ENCODE peak calls at places on chromosomes 3 and 15, in five cellular contexts. O, T, G, E and F are unnamed samples.

GRCh38 chr15:29103825-29104565 is 165.6 kb downstream of the NSMCE3 start:
- DNase-seq in G (peak; percentile 45), O (peak; percentile 83), T (peak; percentile 68), E (peak; percentile 91), F (peak; percentile 83)

GRCh38 chr3:14799146-14799545 is 19.6 kb upstream of the FGD5 start:
- DNase-seq in G (no peak), T (no peak), E (no peak), O (no peak), F (no peak)

GRCh38 chr3:162122405-162122804 is 625.8 kb downstream of the OTOL1 start:
- DNase-seq in G (no peak), T (peak; percentile 35), O (peak; percentile 35), E (no peak), F (no peak)

GRCh38 chr3:150975096-150975991 is 2.8 kb upstream of the CLRN1 start:
- DNase-seq in T (no peak), E (peak; percentile 55), G (peak; percentile 32), O (no peak), F (no peak)

GRCh38 chr15:68407886-68408500 is 24.0 kb downstream of the ITGA11 start:
- DNase-seq in O (no peak), G (no peak), T (no peak), E (no peak), F (no peak)

GRCh38 chr3:106508331-106508893 is 639.6 kb upstream of the CBLB start:
- DNase-seq in G (no peak), E (no peak), T (no peak), O (no peak), F (no peak)

GRCh38 chr3:171132873-171133272 is 106.4 kb upstream of the SLC2A2 start:
- DNase-seq in E (no peak), G (peak; percentile 7), T (peak; percentile 85), O (peak; percentile 84), F (no peak)

GRCh38 chr15:72077950-72078349 is 40.0 kb downstream of the MYO9A start:
- DNase-seq in T (peak; percentile 13), O (no peak), E (no peak), G (peak; percentile 5), F (no peak)

GRCh38 chr3:32336123-32336518 is 55.5 kb upstream of the CMTM7 start:
- DNase-seq in G (peak; percentile 43), O (no peak), E (peak; percentile 22), T (no peak), F (no peak)

GRCh38 chr15:81856627-81857026 is 189.2 kb downstream of the MEX3B start:
- DNase-seq in G (no peak), T (no peak), E (no peak), O (no peak), F (no peak)

DNA sequence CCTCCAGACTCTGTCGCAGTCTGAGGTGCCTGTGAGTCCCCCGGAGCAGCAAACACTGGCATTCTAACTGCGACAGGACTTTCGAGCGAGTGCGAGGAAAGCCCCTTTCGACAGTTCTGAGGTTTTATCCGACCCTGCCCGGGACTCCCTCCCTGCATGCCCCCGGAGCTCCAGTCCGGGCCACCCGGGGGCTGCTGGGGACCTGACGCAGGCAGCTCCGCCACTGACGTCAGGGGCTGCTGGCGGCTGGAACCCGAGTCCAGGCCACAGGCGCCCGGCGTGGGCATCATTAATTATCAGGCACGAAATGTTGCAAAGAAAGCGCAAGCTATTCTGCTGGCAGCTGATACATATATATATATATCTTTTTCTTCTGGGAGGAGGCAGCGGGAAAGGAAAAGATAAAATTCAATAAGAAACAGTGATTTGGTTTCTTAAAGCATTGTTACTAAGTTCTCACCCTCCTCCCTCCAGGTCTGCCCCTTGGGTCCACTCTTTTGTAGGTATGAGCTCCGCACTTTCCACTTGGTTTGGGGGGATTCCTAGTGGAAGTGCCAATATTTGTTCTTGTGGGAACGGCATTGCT is 15.3 kb downstream of the ZIC1 start:
- DNase-seq in G (no peak), O (no peak), E (no peak), T (no peak), F (peak; percentile 42)
- H3K27ac ChIP-seq in G (no peak overlapping the region), O (peak overlapping the region; percentile 1), E (no peak overlapping the region), T (no peak overlapping the region), F (no peak overlapping the region)

GRCh38 chr3:96970211-96970610 is 155.8 kb downstream of the EPHA6 start:
- DNase-seq in O (no peak), T (peak; percentile 1), G (no peak), E (no peak), F (no peak)
- H3K4ac ChIP-seq in O (no peak overlapping the region), T (no peak overlapping the region), G (no peak overlapping the region), E (no peak overlapping the region), F (no peak overlapping the region)

GRCh38 chr3:135134717-135135116 is 339.7 kb downstream of the EPHB1 start:
- DNase-seq in T (no peak), G (no peak), E (no peak), O (no peak), F (no peak)
- H3K27ac ChIP-seq in T (no peak overlapping the region), G (no peak overlapping the region), E (no peak overlapping the region), O (no peak overlapping the region), F (no peak overlapping the region)

GRCh38 chr3:105222568-105223093 is 144.1 kb upstream of the ALCAM start:
- DNase-seq in G (peak; percentile 0), E (peak; percentile 10), T (no peak), O (no peak), F (no peak)
- H3K4ac ChIP-seq in G (no peak overlapping the region), E (no peak overlapping the region), T (no peak overlapping the region), O (no peak overlapping the region), F (no peak overlapping the region)